ENCODE peak calls at places on chromosomes 16 and 17, in ten cellular contexts. Q, V, U, H, R, A, L, T, I and O are unnamed samples.

GRCh38 chr17:65121916-65122821 is 15.0 kb upstream of the RGS9 start:
- DNase-seq in Q (no peak), V (no peak), U (peak), H (no peak), R (no peak), A (no peak), L (peak), T (no peak), I (no peak), O (no peak)

GRCh38 chr17:72297326-72298115 is 176.7 kb downstream of the SOX9 start:
- DNase-seq in Q (no peak), V (no peak), U (no peak), H (peak), R (no peak), A (no peak), L (no peak), T (peak), I (no peak), O (peak)

GRCh38 chr16:54073356-54073755 is 213.2 kb downstream of the IRX3 start:
- DNase-seq in Q (no peak), V (no peak), U (no peak), H (no peak), R (no peak), A (no peak), L (no peak), T (no peak), I (no peak), O (no peak)

GRCh38 chr17:68972119-68972704 is 17.0 kb upstream of the ABCA8 start:
- DNase-seq in Q (no peak), V (no peak), U (no peak), H (peak), R (peak), A (no peak), L (no peak), T (no peak), I (no peak), O (no peak)

GRCh38 chr17:75970011-75970523 is 8.9 kb downstream of the ACOX1 start:
- DNase-seq in Q (no peak), V (no peak), U (no peak), H (peak), R (peak), A (no peak), L (no peak), T (no peak), I (no peak), O (no peak)

GRCh38 chr17:82217530-82218204 is 5.0 kb upstream of the CCDC57 start:
- DNase-seq in Q (no peak), V (no peak), U (no peak), H (peak), R (no peak), A (no peak), L (no peak), T (no peak), I (no peak), O (no peak)

GRCh38 chr17:57842280-57842679 is 7.6 kb downstream of the MRPS23 start:
- DNase-seq in Q (no peak), V (no peak), U (no peak), H (no peak), R (no peak), A (no peak), L (no peak), T (no peak), I (no peak), O (no peak)

GRCh38 chr17:41308251-41308917 is 725 bp downstream of the KRTAP16-1 start:
- DNase-seq in Q (peak), V (no peak), U (peak), H (no peak), R (no peak), A (peak), L (peak), T (no peak), I (no peak), O (peak)

GRCh38 chr16:86307518-86307903 is 202.8 kb upstream of the FOXF1 start:
- DNase-seq in Q (no peak), V (no peak), U (no peak), H (peak), R (no peak), A (no peak), L (no peak), T (no peak), I (no peak), O (no peak)

GRCh38 chr17:40915199-40915661 is 22.2 kb downstream of the KRT23 start:
- DNase-seq in Q (no peak), V (no peak), U (peak), H (peak), R (peak), A (no peak), L (no peak), T (no peak), I (no peak), O (no peak)